ENCODE peak calls at places on chromosomes 16 and 17, in five cellular contexts. I is K562, W is SK-N-SH, C is HepG2, J is GM12878. F is an unnamed sample.

GRCh38 chr16:70693231-70693671 is 7.4 kb upstream of the MTSS2 start:
- DNase-seq in J (no peak), C (no peak), I (no peak), W (no peak), F (no peak)

GRCh38 chr17:47899643-47900042 is 3.6 kb downstream of the SP2 start:
- DNase-seq in C (no peak), J (no peak), I (no peak), W (no peak), F (no peak)

GRCh38 chr16:3904875-3905274 is 24.4 kb upstream of the CREBBP start:
- DNase-seq in I (no peak), W (no peak), J (no peak), C (no peak), F (no peak)

GRCh38 chr17:57408064-57408811 is 151.9 kb downstream of the MSI2 start:
- DNase-seq in I (no peak), J (peak; percentile 46), C (peak; percentile 86), W (no peak), F (no peak)

GRCh38 chr16:71460246-71460645 is 1.8 kb downstream of the ZNF23 start:
- DNase-seq in J (no peak), W (no peak), C (no peak), I (no peak), F (peak; percentile 88)

GRCh38 chr16:79283578-79283977 is 317.0 kb downstream of the MAF start:
- DNase-seq in C (no peak), J (no peak), I (no peak), W (no peak), F (no peak)

GRCh38 chr17:18043491-18043890 is 4.3 kb downstream of the GID4 start:
- DNase-seq in J (no peak), I (peak; percentile 30), W (no peak), C (no peak), F (peak; percentile 33)

GRCh38 chr16:74451951-74452758 is 30.9 kb upstream of the CLEC18B start:
- DNase-seq in C (no peak), W (no peak), I (no peak), J (peak; percentile 38), F (no peak)

GRCh38 chr17:72025113-72025512 is 95.7 kb upstream of the SOX9 start:
- DNase-seq in J (no peak), I (no peak), C (no peak), W (no peak), F (no peak)

GRCh38 chr17:60165976-60166375 is 16.2 kb downstream of the CA4 start:
- DNase-seq in J (no peak), W (no peak), C (no peak), I (no peak), F (no peak)

GRCh38 chr17:42459983-42460300 is 1.3 kb downstream of the ATP6V0A1 start:
- DNase-seq in C (no peak), I (peak; percentile 34), J (no peak), W (peak; percentile 32), F (peak; percentile 62)

GRCh38 chr16:4517812-4518211 is 20.8 kb downstream of the CDIP1 start:
- DNase-seq in I (peak; percentile 54), W (peak; percentile 77), J (no peak), C (peak; percentile 34), F (peak; percentile 46)

GRCh38 chr16:86074651-86075487 is 175.9 kb downstream of the IRF8 start:
- DNase-seq in C (no peak), I (no peak), J (no peak), W (no peak), F (peak; percentile 61)

GRCh38 chr16:3541527-3542152 is 35.6 kb downstream of the NLRC3 start:
- DNase-seq in I (no peak), J (no peak), W (no peak), C (no peak), F (no peak)

GRCh38 chr16:29820271-29820701 is at the start of gene MVP:
- DNase-seq in W (peak; percentile 72), C (no peak), J (no peak), I (peak; percentile 51), F (peak; percentile 57)

GRCh38 chr17:17303010-17303846 is at the start of gene NT5M:
- DNase-seq in W (peak; percentile 95), J (no peak), I (peak; percentile 90), C (peak; percentile 34), F (peak; percentile 58)

GRCh38 chr16:8822403-8822802 is 24.8 kb downstream of the PMM2 start:
- DNase-seq in W (no peak), I (no peak), C (no peak), J (no peak), F (no peak)

GRCh38 chr16:89054261-89054661 is 39.4 kb upstream of the ACSF3 start:
- DNase-seq in W (no peak), J (no peak), I (no peak), C (no peak), F (no peak)

GRCh38 chr16:89174055-89174827 is 2.7 kb downstream of the CDH15 start:
- DNase-seq in C (no peak), J (no peak), W (no peak), I (peak; percentile 26), F (no peak)

GRCh38 chr16:29231231-29231630 is 175.3 kb downstream of the NPIPB11 start:
- DNase-seq in J (no peak), C (no peak), W (no peak), I (no peak), F (peak; percentile 28)

GRCh38 chr17:42288985-42289862 is 926 bp downstream of the STAT5A start:
- DNase-seq in I (peak; percentile 91), C (no peak), W (no peak), J (no peak), F (no peak)

GRCh38 chr17:18074566-18075272 is 13.0 kb upstream of the DRG2 start:
- DNase-seq in J (no peak), C (peak; percentile 61), I (peak; percentile 45), W (peak; percentile 61), F (no peak)

GRCh38 chr16:55498101-55498500 is 10.8 kb upstream of the LPCAT2 start:
- DNase-seq in J (no peak), I (no peak), C (no peak), W (no peak), F (no peak)

GRCh38 chr16:51119576-51120288 is 31.3 kb downstream of the SALL1 start:
- DNase-seq in C (peak; percentile 79), I (no peak), W (no peak), J (no peak), F (peak; percentile 1)

GRCh38 chr17:51537996-51538550 is 277.7 kb downstream of the UTP18 start:
- DNase-seq in J (no peak), W (no peak), I (no peak), C (no peak), F (no peak)

GRCh38 chr17:48593840-48594411 is 347 bp upstream of the HOXB5 start:
- DNase-seq in I (peak; percentile 86), C (peak; percentile 31), W (peak; percentile 96), J (no peak), F (peak; percentile 99)

GRCh38 chr17:78908426-78908825 is 5.4 kb upstream of the CEP295NL start:
- DNase-seq in W (no peak), J (no peak), C (peak; percentile 33), I (no peak), F (no peak)

GRCh38 chr17:13510062-13510461 is 91.7 kb downstream of the HS3ST3A1 start:
- DNase-seq in W (peak; percentile 67), I (peak; percentile 91), C (no peak), J (no peak), F (peak; percentile 61)

GRCh38 chr17:17507465-17508011 is 11.3 kb upstream of the RASD1 start:
- DNase-seq in J (no peak), I (no peak), C (no peak), W (no peak), F (no peak)

GRCh38 chr17:17754719-17755686 is 73.7 kb downstream of the RAI1 start:
- DNase-seq in J (no peak), I (no peak), C (no peak), W (no peak), F (no peak)

GRCh38 chr17:66347661-66348604 is 45.5 kb downstream of the PRKCA start:
- DNase-seq in C (peak; percentile 57), W (no peak), J (no peak), I (peak; percentile 66), F (peak; percentile 54)
- H2AFZ ChIP-seq in C (no peak overlapping the region), W (no peak overlapping the region), J (no peak overlapping the region), I (no peak overlapping the region), F (no peak overlapping the region)

DNA sequence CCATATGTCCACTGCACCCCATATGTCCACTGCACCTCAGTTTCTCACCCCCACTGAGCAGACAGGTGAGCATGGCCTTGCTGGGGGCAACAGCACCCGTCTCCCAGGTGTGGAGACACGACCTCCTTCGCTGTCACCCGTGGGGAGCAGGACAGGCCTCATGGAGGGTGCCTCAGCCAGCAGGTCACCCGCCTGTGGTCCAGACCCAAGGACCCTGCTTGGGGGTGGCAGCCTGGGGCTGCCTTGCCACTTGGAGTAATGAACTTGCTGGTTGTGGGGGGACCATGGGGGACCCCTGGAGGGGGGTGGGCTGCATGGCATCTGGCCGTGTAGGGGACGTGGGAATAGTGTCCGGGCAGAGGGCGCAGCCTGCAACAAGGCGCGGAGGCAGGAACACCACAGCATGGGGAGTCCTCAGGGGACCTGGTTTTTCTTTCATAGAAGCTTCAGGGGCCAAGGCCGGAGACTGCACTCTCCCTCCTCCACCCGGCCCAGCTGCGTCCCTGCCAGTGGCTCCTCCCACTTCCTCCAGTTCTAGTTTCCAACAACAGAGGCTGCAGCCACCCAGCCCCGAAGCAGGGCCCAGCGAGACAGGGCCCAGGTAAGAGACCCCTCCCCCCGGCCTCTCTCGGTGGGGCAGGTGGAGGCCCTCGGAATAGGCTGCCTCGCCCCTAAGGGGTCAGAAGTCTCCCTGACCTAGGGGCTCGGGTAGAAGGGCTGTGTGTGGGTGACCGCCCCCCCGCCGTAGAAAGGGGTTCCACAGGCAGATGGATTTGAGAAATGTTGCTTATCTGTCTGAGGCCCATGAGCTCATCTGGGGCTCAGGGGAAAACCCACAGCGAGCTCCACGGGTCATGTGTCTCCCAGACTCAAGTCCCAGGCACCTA is at the start of gene NHLRC4:
- DNase-seq in I (peak; percentile 93), C (peak; percentile 50), J (no peak), W (peak; percentile 80), F (peak; percentile 54)
- TF ChIP-seq SMC3 in I (no peak), C (no peak), J (peak; percentile 4), W (no peak), F (no peak)

GRCh38 chr17:1484060-1484535 is 8.4 kb downstream of the MYO1C start:
- DNase-seq in J (no peak), I (no peak), C (no peak), W (no peak), F (no peak)

GRCh38 chr17:1480747-1481465 is 11.6 kb downstream of the MYO1C start:
- DNase-seq in I (no peak), W (no peak), C (no peak), J (no peak), F (peak; percentile 74)

GRCh38 chr17:1481736-1482135 is 10.8 kb downstream of the MYO1C start:
- DNase-seq in J (no peak), W (no peak), I (no peak), C (no peak), F (no peak)

GRCh38 chr17:1484586-1485310 is 7.7 kb downstream of the MYO1C start:
- DNase-seq in C (peak; percentile 24), J (peak; percentile 43), W (peak; percentile 74), I (peak; percentile 75), F (no peak)

GRCh38 chr17:1482686-1483445 is 9.6 kb downstream of the MYO1C start:
- DNase-seq in I (no peak), C (no peak), W (no peak), J (no peak), F (no peak)
- H3K9me3 ChIP-seq in I (no peaks in the 10 kb centered on the region), C (no peaks in the 10 kb centered on the region), W (no peaks in the 10 kb centered on the region), J (no peaks in the 10 kb centered on the region), F (no peaks in the 10 kb centered on the region)

GRCh38 chr16:47907109-47907508 is 248.7 kb downstream of the ABCC12 start:
- DNase-seq in I (no peak), J (no peak), C (no peak), W (no peak), F (no peak)
- H2AFZ ChIP-seq in I (no peak overlapping the region), J (no peak overlapping the region), C (no peak overlapping the region), W (no peak overlapping the region), F (no peak overlapping the region)

GRCh38 chr17:41211845-41212466 is 14.5 kb upstream of the KRTAP9-2 start:
- DNase-seq in W (no peak), I (no peak), C (no peak), J (no peak), F (peak; percentile 73)
- TF ChIP-seq SMC3 in W (no peak), I (no peak), C (no peak), J (no peak), F (no peak)

F was measured in IMR-90.